ENCODE peak calls at places on chromosomes 12 and 14, in four cellular contexts. O, C, X and L are unnamed samples.
A peak's percentile ranks its signal among the peaks of the same experiment; 100 is the strongest.

GRCh38 chr12:52486166-52487105 is 6.6 kb downstream of the KRT6A start:
- DNase-seq in O (no peak), C (no peak), X (no peak), L (no peak)

GRCh38 chr12:105157598-105157997 is 50.1 kb downstream of the WASHC4 start:
- DNase-seq in C (no peak), O (no peak), X (no peak), L (no peak)

GRCh38 chr12:41055875-41056577 is 132.1 kb upstream of the PDZRN4 start:
- DNase-seq in X (no peak), O (no peak), C (no peak), L (no peak)

GRCh38 chr12:76455582-76456345 is 103.8 kb downstream of the OSBPL8 start:
- DNase-seq in X (peak; percentile 90), O (no peak), C (no peak), L (no peak)

GRCh38 chr12:120263725-120264040 is 1.8 kb downstream of the PXN start:
- DNase-seq in X (no peak), C (no peak), O (no peak), L (no peak)

GRCh38 chr12:128833418-128833817 is 9.7 kb upstream of the SLC15A4 start:
- DNase-seq in X (no peak), O (no peak), C (no peak), L (no peak)

GRCh38 chr12:78115889-78116288 is 285.2 kb downstream of the NAV3 start:
- DNase-seq in X (no peak), O (no peak), C (no peak), L (no peak)

GRCh38 chr14:105414456-105415371 is 4.9 kb upstream of the MTA1 start:
- DNase-seq in O (peak; percentile 58), X (peak; percentile 63), C (peak; percentile 81), L (peak; percentile 69)

GRCh38 chr12:94768398-94769039 is 118.2 kb upstream of the TMCC3 start:
- DNase-seq in X (no peak), O (no peak), C (no peak), L (no peak)

GRCh38 chr14:41062826-41063225 is 543.9 kb upstream of the LRFN5 start:
- DNase-seq in C (no peak), O (no peak), X (no peak), L (no peak)

GRCh38 chr14:34359423-34360120 is 102.5 kb downstream of the SPTSSA start:
- DNase-seq in C (no peak), X (no peak), O (no peak), L (no peak)

GRCh38 chr14:96227428-96227827 is 22.8 kb downstream of the BDKRB2 start:
- DNase-seq in X (no peak), O (no peak), C (no peak), L (no peak)

GRCh38 chr12:129704232-129704830 is 199.5 kb downstream of the TMEM132D start:
- DNase-seq in X (no peak), C (no peak), O (no peak), L (no peak)

GRCh38 chr12:121494093-121494787 is 86.6 kb downstream of the KDM2B start:
- DNase-seq in C (no peak), X (peak; percentile 34), O (peak; percentile 71), L (peak; percentile 46)

GRCh38 chr14:105325716-105326567 is 11.4 kb downstream of the PACS2 start:
- DNase-seq in O (no peak), X (no peak), C (no peak), L (no peak)

GRCh38 chr12:64752833-64753238 is 6.4 kb downstream of the GNS start:
- DNase-seq in C (no peak), X (no peak), O (no peak), L (no peak)

GRCh38 chr14:102363182-102363952 is 626 bp downstream of the TECPR2 start:
- DNase-seq in C (peak; percentile 73), X (peak; percentile 30), O (peak; percentile 20), L (peak; percentile 40)

GRCh38 chr14:94104731-94105130 is 5.8 kb upstream of the IFI27 start:
- DNase-seq in O (no peak), C (no peak), X (no peak), L (no peak)

GRCh38 chr14:102187044-102187443 is 47.3 kb downstream of the WDR20 start:
- DNase-seq in C (no peak), X (peak; percentile 88), O (no peak), L (no peak)

GRCh38 chr14:55160989-55161388 is 30.4 kb downstream of the DLGAP5 start:
- DNase-seq in O (no peak), X (peak; percentile 72), C (no peak), L (no peak)

GRCh38 chr12:27780612-27781408 is 774 bp upstream of the MANSC4 start:
- DNase-seq in C (no peak), X (peak; percentile 68), O (peak; percentile 23), L (peak; percentile 26)

GRCh38 chr12:88458327-88458726 is 121.9 kb downstream of the KITLG start:
- DNase-seq in O (no peak), X (no peak), C (no peak), L (no peak)

GRCh38 chr14:57492859-57493258 is 798 bp downstream of the CCDC198 start:
- DNase-seq in O (no peak), X (peak; percentile 76), C (no peak), L (no peak)

GRCh38 chr12:26011099-26011498 is 52.6 kb downstream of the RASSF8 start:
- DNase-seq in O (no peak), C (no peak), X (peak; percentile 79), L (no peak)

GRCh38 chr12:46667547-46667946 is 158.2 kb downstream of the SLC38A4 start:
- DNase-seq in C (no peak), X (no peak), O (no peak), L (no peak)

DNA sequence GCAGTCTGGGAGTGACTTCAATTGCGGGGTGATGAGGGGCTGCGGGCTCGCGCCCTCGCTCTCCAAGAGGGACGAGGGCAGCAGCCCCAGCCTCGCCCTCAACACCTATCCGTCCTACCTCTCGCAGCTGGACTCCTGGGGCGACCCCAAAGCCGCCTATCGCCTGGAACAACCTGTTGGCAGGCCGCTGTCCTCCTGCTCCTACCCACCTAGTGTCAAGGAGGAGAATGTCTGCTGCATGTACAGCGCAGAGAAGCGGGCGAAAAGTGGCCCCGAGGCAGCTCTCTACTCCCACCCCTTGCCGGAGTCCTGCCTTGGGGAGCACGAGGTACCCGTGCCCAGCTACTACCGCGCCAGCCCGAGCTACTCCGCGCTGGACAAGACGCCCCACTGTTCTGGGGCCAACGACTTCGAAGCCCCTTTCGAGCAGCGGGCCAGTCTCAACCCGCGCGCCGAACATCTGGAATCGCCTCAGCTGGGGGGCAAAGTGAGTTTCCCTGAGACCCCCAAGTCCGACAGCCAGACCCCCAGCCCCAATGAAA is 483 bp downstream of the HOXC10 start:
- DNase-seq in C (no peak), O (no peak), X (no peak), L (no peak)
- TF ChIP-seq CTCF in C (no peak), O (no peak), X (no peak), L (no peak)

GRCh38 chr12:124296295-124296915 is 1.5 kb downstream of the RFLNA start:
- DNase-seq in X (no peak), C (peak; percentile 38), O (no peak), L (no peak)
- H3K4me3 ChIP-seq in X (no peak overlapping the region), C (peak overlapping the region; percentile 11), O (no peak overlapping the region), L (peak overlapping the region; percentile 74)

GRCh38 chr12:108665608-108666202 is 32.0 kb upstream of the SELPLG start:
- DNase-seq in O (no peak), X (no peak), C (no peak), L (no peak)

GRCh38 chr12:108666326-108666995 is 32.8 kb upstream of the SELPLG start:
- DNase-seq in X (peak; percentile 74), O (no peak), C (no peak), L (no peak)

GRCh38 chr12:108667349-108667748 is 33.7 kb upstream of the SELPLG start:
- DNase-seq in C (peak; percentile 56), O (no peak), X (no peak), L (no peak)

GRCh38 chr12:108663324-108664015 is 29.8 kb upstream of the SELPLG start:
- DNase-seq in C (no peak), O (no peak), X (no peak), L (no peak)

GRCh38 chr12:108664338-108665258 is 30.9 kb upstream of the SELPLG start:
- DNase-seq in C (peak; percentile 80), X (peak; percentile 98), O (peak; percentile 83), L (peak; percentile 84)
- H3K4me1 ChIP-seq in C (peaks cover 63% of the 10 kb centered on the region), X (peaks cover 35% of the 10 kb centered on the region), O (peaks cover 5% of the 10 kb centered on the region), L (peaks cover 21% of the 10 kb centered on the region)

DNA sequence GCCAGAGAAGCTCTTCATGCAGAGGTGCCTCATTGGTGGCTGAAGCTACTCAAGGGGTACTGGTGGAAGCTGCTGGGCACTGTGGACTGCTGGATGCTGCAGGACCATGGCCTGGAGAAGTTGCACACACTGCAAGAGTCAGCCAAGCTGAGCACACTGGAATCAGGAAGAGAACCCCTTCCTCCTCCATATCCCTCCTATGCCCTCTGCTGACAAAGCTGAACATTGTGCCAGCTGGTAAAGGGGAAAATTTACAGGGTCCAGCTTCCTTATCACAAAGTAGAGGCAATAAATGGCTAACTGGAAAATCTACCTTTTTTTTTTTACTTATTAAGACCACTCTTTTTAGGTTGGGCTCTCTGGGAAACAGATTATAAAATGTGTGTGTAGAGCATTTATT is 6.5 kb downstream of the CCDC175 start:
- DNase-seq in C (no peak), O (no peak), X (no peak), L (no peak)
- TF ChIP-seq CTCF in C (no peak), O (no peak), X (peak; percentile 31), L (no peak)

GRCh38 chr12:57479043-57479375 is 657 bp downstream of the ARHGAP9 start:
- DNase-seq in C (no peak), O (no peak), X (no peak), L (no peak)
- H3K4me3 ChIP-seq in C (peak overlapping the region; percentile 57), O (peak overlapping the region; percentile 83), X (no peak overlapping the region), L (peak overlapping the region; percentile 10)

GRCh38 chr14:50037837-50038236 is 78.5 kb downstream of the VCPKMT start:
- DNase-seq in O (no peak), X (no peak), C (peak; percentile 55), L (no peak)

GRCh38 chr14:50040401-50040775 is 76.0 kb downstream of the VCPKMT start:
- DNase-seq in O (peak; percentile 41), C (no peak), X (peak; percentile 71), L (peak; percentile 29)

GRCh38 chr14:50038398-50039119 is 77.8 kb downstream of the VCPKMT start:
- DNase-seq in X (peak; percentile 82), O (no peak), C (no peak), L (no peak)

GRCh38 chr14:50039734-50040400 is 76.5 kb downstream of the VCPKMT start:
- DNase-seq in X (no peak), C (peak; percentile 85), O (no peak), L (no peak)

GRCh38 chr14:50039120-50039517 is 77.3 kb downstream of the VCPKMT start:
- DNase-seq in X (no peak), C (no peak), O (no peak), L (no peak)
- H3K4me1 ChIP-seq in X (peaks cover 27% of the 10 kb centered on the region), C (peaks cover 35% of the 10 kb centered on the region), O (peaks cover 54% of the 10 kb centered on the region), L (peaks cover 10% of the 10 kb centered on the region)